ENCODE peak calls at places on chromosomes 13 and 19, in five cellular contexts. One of them, this sample, is unnamed.

GRCh38 chr19:45253396-45254027 is 2.4 kb downstream of the MARK4 start:
- DNase-seq in fibroblast of the aortic adventitia: peak
- DNase-seq in IMR-90: peak
- DNase-seq in heart right ventricle: no peak
- DNase-seq in ascending aorta: no peak
- DNase-seq in this sample: no peak

GRCh38 chr19:35266904-35267817 is 1.6 kb upstream of the USF2 start:
- DNase-seq in ascending aorta: peak
- DNase-seq in heart right ventricle: peak
- DNase-seq in fibroblast of the aortic adventitia: no peak
- DNase-seq in IMR-90: peak
- DNase-seq in this sample: no peak

GRCh38 chr19:5823579-5824281 is 15.8 kb downstream of the FUT6 start:
- DNase-seq in IMR-90: no peak
- DNase-seq in fibroblast of the aortic adventitia: no peak
- DNase-seq in heart right ventricle: no peak
- DNase-seq in ascending aorta: no peak
- DNase-seq in this sample: no peak

GRCh38 chr13:37833411-37833810 is 36.2 kb downstream of the TRPC4 start:
- DNase-seq in IMR-90: no peak
- DNase-seq in fibroblast of the aortic adventitia: no peak
- DNase-seq in ascending aorta: no peak
- DNase-seq in heart right ventricle: no peak
- DNase-seq in this sample: no peak

GRCh38 chr19:39870171-39870971 is 24.2 kb upstream of the FBL start:
- DNase-seq in IMR-90: no peak
- DNase-seq in heart right ventricle: no peak
- DNase-seq in ascending aorta: no peak
- DNase-seq in fibroblast of the aortic adventitia: no peak
- DNase-seq in this sample: no peak

GRCh38 chr19:49128545-49129237 is 9.3 kb downstream of the PPFIA3 start:
- DNase-seq in IMR-90: no peak
- DNase-seq in fibroblast of the aortic adventitia: no peak
- DNase-seq in ascending aorta: no peak
- DNase-seq in heart right ventricle: no peak
- DNase-seq in this sample: no peak

GRCh38 chr13:39527961-39528720 is 74.9 kb downstream of the LHFPL6 start:
- DNase-seq in fibroblast of the aortic adventitia: peak
- DNase-seq in ascending aorta: peak
- DNase-seq in heart right ventricle: no peak
- DNase-seq in IMR-90: peak
- DNase-seq in this sample: peak

GRCh38 chr19:41548954-41549688 is 26.8 kb upstream of the CEACAM21 start:
- DNase-seq in ascending aorta: no peak
- DNase-seq in heart right ventricle: no peak
- DNase-seq in fibroblast of the aortic adventitia: no peak
- DNase-seq in IMR-90: no peak
- DNase-seq in this sample: no peak

GRCh38 chr19:13712767-13713201 is 51.5 kb upstream of the MRI1 start:
- DNase-seq in heart right ventricle: no peak
- DNase-seq in ascending aorta: no peak
- DNase-seq in fibroblast of the aortic adventitia: peak
- DNase-seq in IMR-90: no peak
- DNase-seq in this sample: no peak

GRCh38 chr19:34963531-34964406 is at the start of gene ZNF792:
- DNase-seq in ascending aorta: peak
- DNase-seq in heart right ventricle: peak
- DNase-seq in fibroblast of the aortic adventitia: peak
- DNase-seq in IMR-90: peak
- DNase-seq in this sample: no peak

GRCh38 chr13:51148952-51149573 is 38.0 kb upstream of the C13orf42 start:
- DNase-seq in fibroblast of the aortic adventitia: peak
- DNase-seq in ascending aorta: no peak
- DNase-seq in heart right ventricle: no peak
- DNase-seq in IMR-90: peak
- DNase-seq in this sample: peak

GRCh38 chr19:35395762-35396199 is 24.9 kb downstream of the GPR42 start:
- DNase-seq in ascending aorta: no peak
- DNase-seq in IMR-90: no peak
- DNase-seq in heart right ventricle: peak
- DNase-seq in fibroblast of the aortic adventitia: no peak
- DNase-seq in this sample: no peak

GRCh38 chr13:33868343-33868994 is 50.5 kb downstream of the RFC3 start:
- DNase-seq in ascending aorta: no peak
- DNase-seq in heart right ventricle: no peak
- DNase-seq in fibroblast of the aortic adventitia: no peak
- DNase-seq in IMR-90: no peak
- DNase-seq in this sample: no peak

GRCh38 chr19:18488838-18489626 is 32.8 kb downstream of the ELL start:
- DNase-seq in heart right ventricle: peak
- DNase-seq in fibroblast of the aortic adventitia: no peak
- DNase-seq in ascending aorta: no peak
- DNase-seq in IMR-90: no peak
- DNase-seq in this sample: no peak

GRCh38 chr13:22447132-22447886 is 733.5 kb upstream of the SGCG start:
- DNase-seq in ascending aorta: no peak
- DNase-seq in heart right ventricle: no peak
- DNase-seq in IMR-90: no peak
- DNase-seq in fibroblast of the aortic adventitia: no peak
- DNase-seq in this sample: no peak

GRCh38 chr19:18280247-18281081 is 958 bp downstream of the JUND start:
- DNase-seq in ascending aorta: peak
- DNase-seq in IMR-90: peak
- DNase-seq in fibroblast of the aortic adventitia: peak
- DNase-seq in heart right ventricle: peak
- DNase-seq in this sample: no peak

GRCh38 chr13:80870186-80870585 is 529.3 kb upstream of the SPRY2 start:
- DNase-seq in IMR-90: no peak
- DNase-seq in heart right ventricle: no peak
- DNase-seq in fibroblast of the aortic adventitia: no peak
- DNase-seq in ascending aorta: no peak
- DNase-seq in this sample: no peak

GRCh38 chr13:102907886-102908515 is 62.2 kb downstream of the ERCC5 start:
- DNase-seq in heart right ventricle: no peak
- DNase-seq in fibroblast of the aortic adventitia: no peak
- DNase-seq in ascending aorta: no peak
- DNase-seq in IMR-90: no peak
- DNase-seq in this sample: no peak

GRCh38 chr19:38727868-38728660 is 16.2 kb downstream of the CAPN12 start:
- DNase-seq in IMR-90: no peak
- DNase-seq in ascending aorta: no peak
- DNase-seq in fibroblast of the aortic adventitia: peak
- DNase-seq in heart right ventricle: no peak
- DNase-seq in this sample: no peak

GRCh38 chr19:45767410-45767880 is 1.6 kb downstream of the SIX5 start:
- DNase-seq in heart right ventricle: peak
- DNase-seq in ascending aorta: peak
- DNase-seq in fibroblast of the aortic adventitia: peak
- DNase-seq in IMR-90: peak
- DNase-seq in this sample: peak

GRCh38 chr13:104823071-104823470 is 1712.4 kb downstream of the EFNB2 start:
- DNase-seq in ascending aorta: no peak
- DNase-seq in fibroblast of the aortic adventitia: no peak
- DNase-seq in IMR-90: no peak
- DNase-seq in heart right ventricle: no peak
- DNase-seq in this sample: no peak

GRCh38 chr13:109163052-109163413 is 533.6 kb downstream of the MYO16 start:
- DNase-seq in ascending aorta: no peak
- DNase-seq in heart right ventricle: no peak
- DNase-seq in fibroblast of the aortic adventitia: no peak
- DNase-seq in IMR-90: no peak
- DNase-seq in this sample: no peak

GRCh38 chr19:6536138-6536671 is 5.4 kb downstream of the TNFSF9 start:
- DNase-seq in IMR-90: no peak
- DNase-seq in heart right ventricle: no peak
- DNase-seq in ascending aorta: peak
- DNase-seq in fibroblast of the aortic adventitia: peak
- DNase-seq in this sample: no peak

GRCh38 chr19:38409631-38410133 is 6.8 kb downstream of the FAM98C start:
- DNase-seq in heart right ventricle: peak
- DNase-seq in fibroblast of the aortic adventitia: peak
- DNase-seq in IMR-90: peak
- DNase-seq in ascending aorta: no peak
- DNase-seq in this sample: no peak

GRCh38 chr13:22463089-22463488 is 717.7 kb upstream of the SGCG start:
- DNase-seq in IMR-90: no peak
- DNase-seq in fibroblast of the aortic adventitia: no peak
- DNase-seq in heart right ventricle: no peak
- DNase-seq in ascending aorta: no peak
- DNase-seq in this sample: no peak

GRCh38 chr13:23321534-23322241 is 111.8 kb downstream of the SACS start:
- DNase-seq in fibroblast of the aortic adventitia: peak
- DNase-seq in heart right ventricle: no peak
- DNase-seq in ascending aorta: peak
- DNase-seq in IMR-90: peak
- DNase-seq in this sample: peak

GRCh38 chr19:17909017-17909732 is 23.6 kb upstream of the CCDC124 start:
- DNase-seq in fibroblast of the aortic adventitia: no peak
- DNase-seq in IMR-90: no peak
- DNase-seq in heart right ventricle: no peak
- DNase-seq in ascending aorta: no peak
- DNase-seq in this sample: no peak

GRCh38 chr13:46071590-46072249 is 19.2 kb upstream of the ZC3H13 start:
- DNase-seq in IMR-90: no peak
- DNase-seq in fibroblast of the aortic adventitia: no peak
- DNase-seq in ascending aorta: no peak
- DNase-seq in heart right ventricle: no peak
- DNase-seq in this sample: no peak

GRCh38 chr19:45355910-45356309 is 14.5 kb downstream of the ERCC2 start:
- DNase-seq in fibroblast of the aortic adventitia: no peak
- DNase-seq in ascending aorta: no peak
- DNase-seq in IMR-90: no peak
- DNase-seq in heart right ventricle: no peak
- DNase-seq in this sample: no peak

GRCh38 chr13:66657165-66657895 is 572.8 kb downstream of the PCDH9 start:
- DNase-seq in ascending aorta: no peak
- DNase-seq in IMR-90: peak
- DNase-seq in fibroblast of the aortic adventitia: peak
- DNase-seq in heart right ventricle: peak
- DNase-seq in this sample: peak

GRCh38 chr19:21900401-21900800 is 64.4 kb upstream of the ZNF43 start:
- DNase-seq in IMR-90: no peak
- DNase-seq in fibroblast of the aortic adventitia: no peak
- DNase-seq in ascending aorta: no peak
- DNase-seq in heart right ventricle: no peak
- DNase-seq in this sample: no peak

GRCh38 chr19:17045907-17046502 is 19.4 kb upstream of the CPAMD8 start:
- DNase-seq in ascending aorta: no peak
- DNase-seq in fibroblast of the aortic adventitia: no peak
- DNase-seq in IMR-90: no peak
- DNase-seq in heart right ventricle: no peak
- DNase-seq in this sample: no peak

GRCh38 chr13:28574617-28575142 is 79.8 kb upstream of the FLT1 start:
- DNase-seq in ascending aorta: peak
- DNase-seq in fibroblast of the aortic adventitia: peak
- DNase-seq in heart right ventricle: no peak
- DNase-seq in IMR-90: peak
- DNase-seq in this sample: peak

GRCh38 chr19:3321696-3322095 is 44.7 kb upstream of the NFIC start:
- DNase-seq in fibroblast of the aortic adventitia: no peak
- DNase-seq in ascending aorta: no peak
- DNase-seq in heart right ventricle: no peak
- DNase-seq in IMR-90: no peak
- DNase-seq in this sample: no peak

GRCh38 chr19:3323026-3323425 is 43.4 kb upstream of the NFIC start:
- DNase-seq in IMR-90: no peak
- DNase-seq in heart right ventricle: no peak
- DNase-seq in ascending aorta: no peak
- DNase-seq in fibroblast of the aortic adventitia: no peak
- DNase-seq in this sample: no peak

GRCh38 chr19:3320853-3321252 is 45.5 kb upstream of the NFIC start:
- DNase-seq in heart right ventricle: no peak
- DNase-seq in fibroblast of the aortic adventitia: no peak
- DNase-seq in IMR-90: no peak
- DNase-seq in ascending aorta: no peak
- DNase-seq in this sample: no peak

GRCh38 chr19:3323704-3324103 is 42.7 kb upstream of the NFIC start:
- DNase-seq in IMR-90: no peak
- DNase-seq in heart right ventricle: no peak
- DNase-seq in fibroblast of the aortic adventitia: no peak
- DNase-seq in ascending aorta: no peak
- DNase-seq in this sample: no peak

GRCh38 chr19:3322199-3322978 is 44.0 kb upstream of the NFIC start:
- DNase-seq in heart right ventricle: no peak
- DNase-seq in ascending aorta: no peak
- DNase-seq in IMR-90: no peak
- DNase-seq in fibroblast of the aortic adventitia: no peak
- DNase-seq in this sample: no peak
- TF ChIP-seq CTCF in heart right ventricle: no peak
- TF ChIP-seq CTCF in ascending aorta: no peak
- TF ChIP-seq CTCF in IMR-90: no peak
- TF ChIP-seq CTCF in fibroblast of the aortic adventitia: no peak
- TF ChIP-seq CTCF in this sample: no peak

DNA sequence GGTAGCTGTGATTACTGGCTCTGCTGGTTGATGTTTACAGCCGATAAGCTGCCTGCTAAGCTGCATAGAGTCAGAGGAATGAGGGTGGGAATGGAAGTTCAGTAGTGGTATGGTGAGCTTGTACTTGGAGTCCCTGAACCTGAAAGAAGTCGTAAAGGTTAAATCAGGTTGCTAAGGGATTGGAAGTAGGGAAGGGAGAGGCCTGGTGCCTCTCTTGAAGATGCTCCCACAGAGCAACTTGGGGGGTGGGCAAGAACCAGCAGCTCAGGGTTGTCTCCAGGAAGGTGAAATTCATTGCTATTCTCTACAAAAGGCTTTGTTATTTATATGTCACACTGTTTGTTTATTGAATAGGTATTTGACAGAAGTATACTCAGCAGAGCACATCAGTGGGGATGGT is 73.8 kb upstream of the OLFM4 start:
- DNase-seq in IMR-90: no peak
- DNase-seq in fibroblast of the aortic adventitia: no peak
- DNase-seq in heart right ventricle: no peak
- DNase-seq in ascending aorta: no peak
- DNase-seq in this sample: no peak
- H3K4me3 ChIP-seq in IMR-90: no peak
- H3K4me3 ChIP-seq in fibroblast of the aortic adventitia: no peak
- H3K4me3 ChIP-seq in heart right ventricle: no peak
- H3K4me3 ChIP-seq in ascending aorta: no peak
- H3K4me3 ChIP-seq in this sample: no peak

GRCh38 chr19:19493841-19494546 is 21.4 kb downstream of the TSSK6 start:
- DNase-seq in fibroblast of the aortic adventitia: no peak
- DNase-seq in heart right ventricle: no peak
- DNase-seq in IMR-90: no peak
- DNase-seq in ascending aorta: no peak
- DNase-seq in this sample: no peak
- TF ChIP-seq CTCF in fibroblast of the aortic adventitia: no peak
- TF ChIP-seq CTCF in heart right ventricle: no peak
- TF ChIP-seq CTCF in IMR-90: no peak
- TF ChIP-seq CTCF in ascending aorta: no peak
- TF ChIP-seq CTCF in this sample: no peak

DNA sequence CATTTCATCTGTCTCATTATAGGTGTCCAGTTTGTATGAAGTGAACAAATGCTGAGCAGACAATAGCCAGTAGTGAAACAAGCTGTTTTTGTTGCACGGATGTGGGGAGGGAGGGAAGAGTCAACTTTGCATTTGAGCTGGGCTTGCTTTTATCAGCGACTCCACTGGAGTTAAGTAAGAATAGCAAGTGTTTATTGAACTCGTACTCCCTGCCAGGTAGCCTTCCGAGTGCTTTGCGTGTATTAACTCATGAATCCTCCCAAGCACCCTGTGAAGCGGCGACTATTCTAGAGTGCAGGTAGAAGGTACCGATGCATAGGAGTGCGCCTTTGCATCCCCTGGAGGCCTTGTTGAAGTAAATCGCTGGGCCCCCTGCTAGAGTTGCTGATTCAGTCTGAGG is 4.7 kb upstream of the ZNF444 start:
- DNase-seq in ascending aorta: no peak
- DNase-seq in fibroblast of the aortic adventitia: no peak
- DNase-seq in heart right ventricle: no peak
- DNase-seq in IMR-90: no peak
- DNase-seq in this sample: no peak
- H3K4me3 ChIP-seq in ascending aorta: no peak
- H3K4me3 ChIP-seq in fibroblast of the aortic adventitia: no peak
- H3K4me3 ChIP-seq in heart right ventricle: no peak
- H3K4me3 ChIP-seq in IMR-90: no peak
- H3K4me3 ChIP-seq in this sample: no peak

This sample was measured in retinal pigment epithelial cell.